ENCODE peak calls at places on chromosomes 2 and 18, in nine cellular contexts. D, E, K, G, U, I, O, H and C are unnamed samples.

GRCh38 chr18:80033181-80034067 is 810 bp upstream of the RBFA start:
- DNase-seq in I (peak), G (peak), U (no peak), K (peak), H (no peak), D (no peak), E (peak), O (peak), C (no peak)

GRCh38 chr2:109171444-109172334 is 42.7 kb downstream of the SH3RF3 start:
- DNase-seq in D (no peak), G (no peak), U (peak), I (peak), H (no peak), O (no peak), E (no peak), K (no peak), C (no peak)

GRCh38 chr2:118847447-118848172 is at the start of gene EN1:
- DNase-seq in U (peak), G (no peak), I (peak), E (no peak), H (no peak), O (no peak), D (no peak), K (no peak), C (no peak)

GRCh38 chr2:27765621-27766286 is 5.8 kb upstream of the MRPL33 start:
- DNase-seq in H (no peak), O (peak), E (no peak), K (no peak), G (no peak), U (no peak), D (peak), I (peak), C (peak)

GRCh38 chr2:127504552-127505460 is 21.5 kb downstream of the IWS1 start:
- DNase-seq in O (no peak), D (no peak), H (no peak), U (no peak), I (no peak), G (no peak), K (no peak), E (no peak), C (no peak)

GRCh38 chr2:156901373-156902031 is 356.0 kb upstream of the GALNT5 start:
- DNase-seq in E (no peak), O (no peak), D (no peak), U (peak), H (no peak), K (no peak), G (no peak), I (peak), C (no peak)

GRCh38 chr2:151029406-151030157 is 232.1 kb downstream of the RBM43 start:
- DNase-seq in U (peak), E (no peak), G (no peak), O (no peak), H (no peak), I (peak), D (no peak), K (no peak), C (no peak)

GRCh38 chr2:44951124-44951523 is 9.6 kb downstream of the SIX3 start:
- DNase-seq in E (no peak), O (no peak), I (no peak), K (no peak), H (no peak), D (no peak), U (no peak), G (no peak), C (no peak)

GRCh38 chr2:33372940-33373553 is 103.4 kb upstream of the RASGRP3 start:
- DNase-seq in D (no peak), I (peak), U (peak), K (peak), E (peak), H (peak), O (no peak), G (peak), C (no peak)

GRCh38 chr2:238370482-238371372 is 50.4 kb downstream of the TRAF3IP1 start:
- DNase-seq in G (peak), O (peak), I (peak), H (no peak), D (no peak), U (peak), E (peak), K (peak), C (peak)

GRCh38 chr2:201932511-201932910 is 101.1 kb upstream of the FZD7 start:
- DNase-seq in G (no peak), D (no peak), E (no peak), H (no peak), K (no peak), O (no peak), U (no peak), I (no peak), C (no peak)

GRCh38 chr2:201344663-201345366 is 12.3 kb downstream of the FLACC1 start:
- DNase-seq in D (no peak), K (no peak), H (no peak), U (no peak), G (no peak), E (peak), I (no peak), O (no peak), C (no peak)

GRCh38 chr2:217335341-217335966 is 475.6 kb upstream of the TNP1 start:
- DNase-seq in K (no peak), O (no peak), I (no peak), H (no peak), G (no peak), E (no peak), U (no peak), D (no peak), C (no peak)

GRCh38 chr2:110679337-110679707 is 1.5 kb upstream of the BUB1 start:
- DNase-seq in E (peak), K (no peak), I (peak), D (no peak), O (no peak), H (no peak), U (no peak), G (no peak), C (no peak)

GRCh38 chr18:446941-447560 is 53.5 kb downstream of the COLEC12 start:
- DNase-seq in K (no peak), H (no peak), E (no peak), I (peak), D (no peak), O (no peak), G (no peak), U (peak), C (no peak)

GRCh38 chr2:227616631-227617030 is 667 bp upstream of the SCYGR4 start:
- DNase-seq in O (no peak), E (no peak), I (no peak), U (no peak), K (no peak), D (no peak), H (no peak), G (no peak), C (no peak)

GRCh38 chr2:117199511-117199910 is 615.0 kb upstream of the DDX18 start:
- DNase-seq in H (no peak), E (no peak), G (no peak), O (no peak), K (no peak), U (no peak), I (no peak), D (no peak), C (no peak)

GRCh38 chr2:54613361-54613760 is 110.1 kb upstream of the EML6 start:
- DNase-seq in O (no peak), E (no peak), U (peak), I (peak), G (no peak), K (no peak), D (no peak), H (no peak), C (no peak)